ENCODE peak calls at places on chromosomes 5 and 9, in five cellular contexts. Z is H1, T is K562, E is A549, Q is HepG2. X is an unnamed sample.

GRCh38 chr5:57311251-57311650 is 137.4 kb downstream of the GPBP1 start:
- DNase-seq in Z (no peak), T (no peak), E (no peak), Q (no peak), X (no peak)

GRCh38 chr9:131204285-131204684 is 72.0 kb downstream of the FAM78A start:
- DNase-seq in Z (no peak), T (no peak), E (no peak), Q (no peak), X (no peak)

GRCh38 chr9:79357620-79358019 is 214.1 kb upstream of the TLE4 start:
- DNase-seq in Z (no peak), T (no peak), E (no peak), Q (no peak), X (no peak)

GRCh38 chr9:112332977-112333638 is at the start of gene PTBP3:
- DNase-seq in Z (peak; percentile 79), T (peak; percentile 74), E (peak; percentile 85), Q (peak; percentile 69), X (peak; percentile 80)

GRCh38 chr5:39106332-39106731 is 32.1 kb upstream of the RICTOR start:
- DNase-seq in Z (no peak), T (peak; percentile 41), E (peak; percentile 43), Q (no peak), X (no peak)

GRCh38 chr5:68428232-68428811 is 212.8 kb downstream of the PIK3R1 start:
- DNase-seq in Z (no peak), T (peak; percentile 66), E (no peak), Q (no peak), X (no peak)

GRCh38 chr5:61052870-61053269 is 107.9 kb downstream of the NDUFAF2 start:
- DNase-seq in Z (no peak), T (no peak), E (peak; percentile 66), Q (peak; percentile 54), X (peak; percentile 5)

GRCh38 chr5:19058216-19058615 is 929.8 kb downstream of the CDH18 start:
- DNase-seq in Z (no peak), T (no peak), E (no peak), Q (no peak), X (no peak)

GRCh38 chr9:132268725-132269352 is 85.9 kb downstream of the SETX start:
- DNase-seq in Z (peak; percentile 87), T (peak; percentile 69), E (peak; percentile 79), Q (peak; percentile 39), X (peak; percentile 74)

GRCh38 chr9:137479315-137479861 is 20.3 kb upstream of the NSMF start:
- DNase-seq in Z (no peak), T (no peak), E (no peak), Q (no peak), X (no peak)

GRCh38 chr5:127320032-127320945 is 29.7 kb downstream of the MEGF10 start:
- DNase-seq in Z (no peak), T (no peak), E (no peak), Q (no peak), X (no peak)

GRCh38 chr9:21591221-21592062 is 109.3 kb upstream of the IFNE start:
- DNase-seq in Z (no peak), T (no peak), E (peak; percentile 99), Q (peak; percentile 14), X (peak; percentile 94)

GRCh38 chr9:92948032-92948534 is 760 bp downstream of the FGD3 start:
- DNase-seq in Z (no peak), T (no peak), E (no peak), Q (no peak), X (no peak)

GRCh38 chr5:102747386-102748166 is 7.5 kb upstream of the PAM start:
- DNase-seq in Z (no peak), T (no peak), E (no peak), Q (no peak), X (no peak)

GRCh38 chr9:113955076-113955752 is 79.1 kb downstream of the ZNF618 start:
- DNase-seq in Z (no peak), T (no peak), E (no peak), Q (no peak), X (peak; percentile 49)

GRCh38 chr9:121246821-121247511 is 21.0 kb upstream of the GSN start:
- DNase-seq in Z (no peak), T (no peak), E (no peak), Q (no peak), X (no peak)

GRCh38 chr9:37371565-37372464 is 50.7 kb upstream of the GRHPR start:
- DNase-seq in Z (no peak), T (no peak), E (no peak), Q (no peak), X (no peak)

GRCh38 chr5:154858972-154859950 is 834 bp downstream of the CNOT8 start:
- DNase-seq in Z (no peak), T (no peak), E (peak; percentile 22), Q (no peak), X (peak; percentile 57)

GRCh38 chr5:12330993-12331588 is 426.8 kb upstream of the CTNND2 start:
- DNase-seq in Z (peak; percentile 63), T (no peak), E (no peak), Q (no peak), X (no peak)

GRCh38 chr9:69027355-69028097 is 8.0 kb upstream of the FXN start:
- DNase-seq in Z (no peak), T (peak; percentile 52), E (peak; percentile 64), Q (peak; percentile 54), X (peak; percentile 53)

GRCh38 chr5:40605295-40605958 is 74.3 kb upstream of the PTGER4 start:
- DNase-seq in Z (no peak), T (no peak), E (no peak), Q (no peak), X (no peak)

GRCh38 chr5:40676643-40677333 is 2.9 kb upstream of the PTGER4 start:
- DNase-seq in Z (no peak), T (no peak), E (no peak), Q (no peak), X (peak; percentile 93)

GRCh38 chr5:74851684-74852353 is 14.4 kb downstream of the FAM169A start:
- DNase-seq in Z (no peak), T (no peak), E (peak; percentile 16), Q (no peak), X (no peak)

GRCh38 chr9:97980918-97981827 is 2.0 kb upstream of the ANP32B start:
- DNase-seq in Z (no peak), T (no peak), E (no peak), Q (peak; percentile 72), X (no peak)

GRCh38 chr5:9437741-9438240 is 108.1 kb downstream of the SEMA5A start:
- DNase-seq in Z (no peak), T (no peak), E (no peak), Q (no peak), X (no peak)

GRCh38 chr9:131038256-131039128 is 29.5 kb downstream of the LAMC3 start:
- DNase-seq in Z (no peak), T (peak; percentile 61), E (no peak), Q (no peak), X (no peak)

GRCh38 chr5:74239268-74239667 is 401.3 kb downstream of the ENC1 start:
- DNase-seq in Z (no peak), T (no peak), E (no peak), Q (no peak), X (no peak)

DNA sequence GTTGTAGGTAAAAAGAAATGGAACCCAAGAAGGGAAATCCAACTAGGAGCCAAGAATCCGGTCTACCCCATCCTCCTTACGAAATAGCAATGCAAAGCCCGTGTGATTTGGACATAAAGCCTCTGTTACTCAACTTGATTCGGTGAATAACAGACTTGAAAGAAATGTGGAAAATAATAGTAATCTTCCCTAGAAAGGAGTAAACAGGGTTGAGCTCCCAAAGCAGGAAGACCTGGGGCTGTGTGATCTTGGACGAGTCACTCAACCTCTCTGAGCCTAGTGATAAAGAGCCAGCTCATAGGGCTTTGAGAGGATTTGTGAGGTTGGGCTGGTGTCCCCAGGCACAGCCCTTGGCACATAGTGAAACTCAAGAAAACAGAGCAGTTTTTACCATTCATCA is 42.7 kb upstream of the IL17B start:
- DNase-seq in Z (no peak), T (no peak), E (no peak), Q (no peak), X (no peak)
- H3K27ac ChIP-seq in Z (no peak overlapping the region), T (no peak overlapping the region), E (no peak overlapping the region), Q (no peak overlapping the region), X (no peak overlapping the region)

DNA sequence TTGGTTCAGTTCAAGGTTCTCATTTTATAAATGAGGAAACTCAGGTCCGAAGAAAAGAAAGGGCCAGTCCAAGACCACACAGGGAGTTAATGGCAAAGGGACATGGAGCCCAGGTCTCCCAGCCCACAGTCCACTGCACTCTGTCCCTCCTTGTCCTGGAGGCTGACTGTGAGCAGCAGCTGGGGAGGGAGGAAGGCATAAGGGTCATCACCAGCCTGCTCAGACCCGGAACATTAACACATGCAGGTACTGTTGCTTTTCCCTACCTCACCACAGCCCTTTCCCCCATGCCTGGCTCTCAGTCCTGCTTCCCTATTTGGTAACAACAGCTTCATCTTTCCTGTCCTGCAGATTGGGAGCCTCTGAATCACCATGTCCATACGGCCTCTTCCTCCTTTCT is 4.0 kb downstream of the GPX3 start:
- DNase-seq in Z (no peak), T (no peak), E (no peak), Q (no peak), X (no peak)
- TF ChIP-seq JUN in Z (no peak), T (no peak), E (no peak), Q (no peak), X (no peak)

DNA sequence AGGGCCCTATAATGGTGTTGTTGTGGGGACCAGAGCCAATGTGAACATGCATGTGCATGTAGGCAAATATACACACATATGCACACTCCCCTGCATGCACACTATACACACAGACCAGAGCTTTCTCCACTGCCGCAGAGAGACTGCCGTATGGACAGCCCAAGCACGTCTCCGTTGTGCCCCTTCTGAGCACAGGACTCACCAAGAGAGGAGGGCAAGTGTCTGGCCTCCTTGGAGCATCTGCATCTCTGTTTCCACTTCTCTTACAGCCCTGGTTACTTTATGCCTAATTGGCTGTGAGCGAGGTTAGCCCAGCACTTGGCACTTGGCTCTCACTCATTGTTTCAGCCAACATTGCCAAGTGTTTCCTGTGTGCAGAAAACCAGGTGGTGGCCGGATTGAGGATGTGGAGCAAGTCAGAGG is 30.4 kb downstream of the CSF2 start:
- DNase-seq in Z (no peak), T (no peak), E (no peak), Q (no peak), X (peak; percentile 14)
- H3K27ac ChIP-seq in Z (no peak overlapping the region), T (peak overlapping the region; percentile 75), E (peak overlapping the region; percentile 73), Q (no peak overlapping the region), X (no peak overlapping the region)

DNA sequence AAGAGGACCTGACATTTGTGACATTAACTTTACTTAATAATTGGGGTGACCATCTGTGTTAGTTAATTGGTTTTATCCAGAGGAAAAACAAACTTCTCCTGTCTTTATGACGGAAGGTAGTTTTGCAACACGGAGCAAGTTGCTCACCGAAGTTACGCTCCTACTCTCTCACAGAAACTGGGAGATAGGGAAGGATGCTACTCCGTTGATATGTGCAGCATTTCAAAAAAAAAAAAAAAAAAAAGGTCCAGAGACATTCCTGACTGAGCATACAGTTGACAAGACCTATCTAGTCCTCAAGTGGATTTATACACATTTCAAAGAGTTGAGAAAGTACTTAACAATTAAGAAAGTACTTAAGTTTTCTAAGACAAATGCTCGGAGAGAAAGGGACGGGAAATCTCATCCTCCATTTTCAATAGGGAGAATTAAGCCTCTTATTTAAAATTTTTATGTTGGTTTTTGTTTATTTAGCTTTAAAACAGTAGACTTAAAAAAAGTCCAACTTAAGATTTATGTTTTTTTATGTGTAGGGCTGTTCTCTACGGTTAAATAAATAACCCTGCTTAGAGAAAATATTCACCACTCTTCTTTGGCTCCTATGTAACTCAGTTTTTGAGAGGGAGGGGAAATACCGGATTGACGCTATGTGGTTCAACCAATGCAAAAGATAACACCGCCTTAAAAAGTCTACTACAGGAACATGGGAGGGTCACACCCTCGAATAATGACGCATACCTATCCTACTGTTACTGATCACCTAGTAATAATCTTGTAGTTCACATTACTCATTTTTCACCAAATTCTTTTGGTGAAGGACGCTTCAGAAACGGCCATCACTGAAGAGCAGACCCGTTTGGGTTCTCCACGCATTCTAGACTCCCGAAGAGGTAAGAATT is at the start of gene FER:
- DNase-seq in Z (no peak), T (peak; percentile 48), E (peak; percentile 78), Q (peak; percentile 12), X (peak; percentile 73)
- TF ChIP-seq JUN in Z (no peak), T (peak; percentile 61), E (no peak), Q (no peak), X (peak; percentile 13)